ENCODE peak calls at places on chromosomes 12 and 14, in six cellular contexts. P is cardiac muscle cell; G is CD8-positive, alpha-beta T cell; M is pancreas; O is colonic mucosa; S is SJCRH30. J is an unnamed sample.

GRCh38 chr12:51827925-51828818 is 20.3 kb downstream of the FIGNL2 start:
- DNase-seq in P (no peak), G (no peak), M (no peak), O (peak; percentile 87), S (no peak), J (no peak)

GRCh38 chr12:14776236-14776959 is 26.9 kb downstream of the WBP11 start:
- DNase-seq in P (no peak), G (no peak), M (no peak), O (no peak), S (no peak), J (no peak)

GRCh38 chr14:81234268-81234667 is 13.5 kb upstream of the GTF2A1 start:
- DNase-seq in P (peak; percentile 48), G (no peak), M (no peak), O (no peak), S (no peak), J (no peak)

GRCh38 chr14:76926521-76927251 is 100.5 kb downstream of the LRRC74A start:
- DNase-seq in P (no peak), G (peak; percentile 20), M (no peak), O (no peak), S (peak; percentile 40), J (no peak)

GRCh38 chr12:89556976-89557375 is 31.1 kb upstream of the POC1B start:
- DNase-seq in P (no peak), G (no peak), M (no peak), O (no peak), S (peak; percentile 38), J (no peak)

GRCh38 chr12:46888568-46888967 is 62.8 kb upstream of the SLC38A4 start:
- DNase-seq in P (no peak), G (no peak), M (no peak), O (no peak), S (no peak), J (no peak)

GRCh38 chr12:71186571-71187288 is 28.9 kb upstream of the TSPAN8 start:
- DNase-seq in P (no peak), G (no peak), M (no peak), O (no peak), S (no peak), J (no peak)

GRCh38 chr14:102829106-102829505 is 51.9 kb downstream of the TRAF3 start:
- DNase-seq in P (no peak), G (no peak), M (no peak), O (no peak), S (no peak), J (no peak)

GRCh38 chr14:23402296-23403138 is 5.6 kb downstream of the MYH6 start:
- DNase-seq in P (peak; percentile 33), G (no peak), M (no peak), O (no peak), S (no peak), J (no peak)

GRCh38 chr14:99242816-99243795 is 28.9 kb downstream of the BCL11B start:
- DNase-seq in P (no peak), G (no peak), M (no peak), O (no peak), S (no peak), J (no peak)

GRCh38 chr12:64175254-64175945 is 46.7 kb downstream of the KICS2 start:
- DNase-seq in P (no peak), G (no peak), M (no peak), O (no peak), S (no peak), J (no peak)

GRCh38 chr14:21215130-21215878 is 53.9 kb downstream of the HNRNPC start:
- DNase-seq in P (no peak), G (no peak), M (no peak), O (no peak), S (no peak), J (no peak)

GRCh38 chr12:92431146-92431545 is 271.6 kb upstream of the PLEKHG7 start:
- DNase-seq in P (no peak), G (peak; percentile 13), M (no peak), O (no peak), S (no peak), J (no peak)

GRCh38 chr14:58887931-58888330 is 250.2 kb downstream of the DACT1 start:
- DNase-seq in P (no peak), G (no peak), M (no peak), O (no peak), S (no peak), J (no peak)

GRCh38 chr12:229441-230191 is 15.7 kb upstream of the SLC6A12 start:
- DNase-seq in P (no peak), G (no peak), M (no peak), O (no peak), S (no peak), J (no peak)

GRCh38 chr12:45893240-45893639 is 97.1 kb downstream of the SCAF11 start:
- DNase-seq in P (no peak), G (no peak), M (no peak), O (no peak), S (no peak), J (no peak)

GRCh38 chr12:119911147-119911546 is 34.0 kb upstream of the CIT start:
- DNase-seq in P (no peak), G (no peak), M (no peak), O (no peak), S (no peak), J (no peak)

GRCh38 chr12:11743333-11743732 is 93.9 kb downstream of the ETV6 start:
- DNase-seq in P (no peak), G (no peak), M (no peak), O (no peak), S (no peak), J (no peak)

GRCh38 chr12:27334052-27334720 is 1.6 kb downstream of the BMAL2 start:
- DNase-seq in P (no peak), G (no peak), M (no peak), O (no peak), S (no peak), J (no peak)

GRCh38 chr12:102204025-102204424 is 6.4 kb upstream of the PMCH start:
- DNase-seq in P (no peak), G (no peak), M (no peak), O (no peak), S (no peak), J (no peak)

GRCh38 chr12:49489720-49490119 is 49.1 kb upstream of the KCNH3 start:
- DNase-seq in P (no peak), G (no peak), M (no peak), O (no peak), S (no peak), J (no peak)

GRCh38 chr14:46490150-46490769 is 161.3 kb downstream of the RPL10L start:
- DNase-seq in P (peak; percentile 5), G (no peak), M (no peak), O (peak; percentile 18), S (peak; percentile 7), J (no peak)

DNA sequence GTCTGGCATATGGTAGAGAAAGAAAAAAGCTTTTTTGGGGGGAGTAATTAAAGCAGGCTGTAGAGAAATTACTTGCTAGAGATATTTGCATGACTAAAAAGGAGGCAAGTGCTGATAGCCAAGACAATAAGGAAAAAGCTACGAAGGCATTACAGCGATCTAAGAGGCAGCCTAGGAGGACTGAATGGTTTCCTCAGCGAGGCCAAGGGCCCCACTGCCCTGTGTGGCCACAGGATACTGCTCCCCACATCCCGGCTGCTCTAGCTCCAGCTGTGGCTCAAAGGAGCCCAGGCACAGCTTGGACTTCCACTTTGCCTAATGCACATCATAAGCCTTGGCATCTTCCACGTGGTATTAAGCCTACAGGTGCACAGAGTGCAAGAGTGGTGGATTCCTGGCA is 53.6 kb downstream of the LRRIQ1 start:
- DNase-seq in P (no peak), G (no peak), M (no peak), O (no peak), S (no peak), J (no peak)
- H3K27ac ChIP-seq in P (no peak overlapping the region), G (no peak overlapping the region), M (no peak overlapping the region), O (no peak overlapping the region), S (no peak overlapping the region), J (no peak overlapping the region)

GRCh38 chr14:96058606-96059200 is 19.5 kb downstream of the C14orf132 start:
- DNase-seq in P (no peak), G (no peak), M (no peak), O (no peak), S (no peak), J (no peak)
- H3K27ac ChIP-seq in P (no peak overlapping the region), G (no peak overlapping the region), M (no peak overlapping the region), O (no peak overlapping the region), S (no peak overlapping the region), J (no peak overlapping the region)

GRCh38 chr14:61543946-61544345 is 151.4 kb upstream of the HIF1A start:
- DNase-seq in P (no peak), G (no peak), M (no peak), O (no peak), S (no peak), J (no peak)

GRCh38 chr14:61545716-61546455 is 149.4 kb upstream of the HIF1A start:
- DNase-seq in P (no peak), G (no peak), M (no peak), O (no peak), S (no peak), J (peak; percentile 77)

GRCh38 chr14:61540931-61541330 is 154.4 kb upstream of the HIF1A start:
- DNase-seq in P (no peak), G (no peak), M (no peak), O (no peak), S (no peak), J (no peak)

GRCh38 chr14:61544448-61545202 is 150.7 kb upstream of the HIF1A start:
- DNase-seq in P (no peak), G (no peak), M (no peak), O (no peak), S (no peak), J (no peak)

DNA sequence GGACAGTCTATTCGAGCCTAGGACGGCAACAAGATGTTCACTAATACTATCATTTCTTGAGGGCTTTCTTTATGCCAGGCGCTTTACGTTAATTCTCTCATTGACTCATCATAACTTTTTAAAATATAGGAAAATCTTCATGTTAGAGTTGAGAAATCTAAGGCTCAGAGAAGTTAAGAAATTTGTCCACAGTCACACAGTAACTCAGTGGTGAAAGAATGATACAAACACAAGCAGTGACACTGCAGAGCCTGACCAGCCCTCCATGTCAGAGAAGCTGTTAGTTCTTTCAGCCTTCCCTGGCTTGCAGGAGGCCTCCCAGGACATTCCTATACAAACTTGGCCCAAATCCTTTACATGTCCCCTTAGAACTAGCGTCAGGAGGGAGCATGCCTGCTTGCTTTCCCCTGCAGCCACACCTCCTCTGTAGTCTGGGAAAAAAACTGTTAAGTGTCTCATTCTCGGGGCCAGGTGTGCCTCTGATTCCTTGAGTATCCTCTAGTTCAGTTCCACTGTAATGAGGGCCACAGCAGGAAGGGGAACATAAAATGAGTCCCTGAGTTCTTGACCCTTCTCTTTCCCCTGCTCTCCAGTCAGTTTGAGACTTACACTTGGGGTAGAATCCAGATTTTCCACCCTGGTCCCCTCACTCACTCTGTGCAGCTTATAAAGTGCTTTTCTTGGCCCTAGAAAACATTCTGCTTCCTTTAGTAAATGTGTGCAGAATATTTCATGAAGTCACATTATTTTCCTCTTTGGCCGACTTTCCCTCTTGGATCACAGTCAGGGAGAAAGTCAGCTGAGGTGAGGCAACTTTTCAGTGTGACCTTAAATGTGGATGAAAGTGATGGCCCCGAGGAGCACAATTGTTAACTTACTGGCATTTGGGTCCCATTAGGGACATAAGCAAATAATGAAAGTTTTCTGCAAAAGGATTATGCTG is 152.2 kb upstream of the HIF1A start:
- DNase-seq in P (no peak), G (no peak), M (no peak), O (no peak), S (no peak), J (no peak)
- H3K27ac ChIP-seq in P (no peak overlapping the region), G (no peak overlapping the region), M (peak overlapping the region; percentile 83), O (peak overlapping the region; percentile 17), S (no peak overlapping the region), J (peak overlapping the region; percentile 40)

DNA sequence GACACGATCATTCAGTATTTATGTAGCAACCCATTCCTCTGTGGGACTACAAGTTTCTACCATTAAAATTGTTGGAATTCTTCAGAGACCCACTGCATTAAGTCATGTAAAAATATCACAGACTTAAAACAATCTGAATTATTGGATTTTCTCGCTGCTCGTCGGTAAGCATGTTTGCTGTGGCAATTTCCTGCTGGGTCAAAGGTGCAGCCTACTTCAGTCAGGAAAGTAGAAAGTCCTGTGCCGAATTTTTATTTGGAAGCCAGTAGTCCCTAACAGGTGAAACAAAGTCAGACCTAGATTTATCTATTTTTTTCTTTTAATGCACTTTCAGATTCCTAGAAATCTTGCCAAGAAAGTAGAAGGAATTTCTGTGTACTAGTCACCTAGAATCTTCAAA is 110.4 kb upstream of the MYL2 start:
- DNase-seq in P (no peak), G (no peak), M (no peak), O (no peak), S (no peak), J (no peak)
- H3K27ac ChIP-seq in P (no peak overlapping the region), G (no peak overlapping the region), M (no peak overlapping the region), O (no peak overlapping the region), S (no peak overlapping the region), J (no peak overlapping the region)

J was measured in substantia nigra.